ENCODE peak calls at places on chromosomes 11 and 22, in five cellular contexts. N, P, V, L and Z are unnamed samples.

GRCh38 chr22:20607157-20607907 is 99.9 kb downstream of the MED15 start:
- DNase-seq in P (no peak), N (peak; percentile 72), L (no peak), V (peak; percentile 55), Z (no peak)

GRCh38 chr11:86151188-86152005 is 82.5 kb upstream of the PICALM start:
- DNase-seq in L (peak; percentile 68), N (no peak), V (no peak), P (no peak), Z (peak; percentile 79)

GRCh38 chr11:64568584-64569140 is 22.4 kb upstream of the SLC22A12 start:
- DNase-seq in V (no peak), L (no peak), P (no peak), N (no peak), Z (no peak)

GRCh38 chr11:122737951-122738693 is 82.6 kb downstream of the UBASH3B start:
- DNase-seq in N (no peak), V (no peak), P (no peak), L (peak; percentile 68), Z (no peak)

GRCh38 chr11:125072210-125072960 is 9.3 kb downstream of the SLC37A2 start:
- DNase-seq in L (no peak), P (peak; percentile 75), N (peak; percentile 84), V (no peak), Z (peak; percentile 71)

GRCh38 chr22:26658161-26658560 is 773 bp downstream of the MIAT start:
- DNase-seq in V (no peak), N (no peak), P (no peak), L (no peak), Z (no peak)

GRCh38 chr11:64211181-64211872 is 4.8 kb downstream of the FERMT3 start:
- DNase-seq in L (no peak), V (peak; percentile 26), N (no peak), P (no peak), Z (no peak)

GRCh38 chr22:20571531-20572007 is 64.2 kb downstream of the MED15 start:
- DNase-seq in N (peak; percentile 89), P (peak; percentile 64), L (peak; percentile 42), V (peak; percentile 81), Z (no peak)

GRCh38 chr11:74321487-74322188 is 10.2 kb upstream of the P4HA3 start:
- DNase-seq in L (peak; percentile 99), N (no peak), V (peak; percentile 41), P (no peak), Z (no peak)

GRCh38 chr22:44583076-44583760 is 85.2 kb upstream of the RTL6 start:
- DNase-seq in L (no peak), V (no peak), N (peak; percentile 24), P (no peak), Z (peak; percentile 38)

GRCh38 chr22:44594951-44595350 is 96.9 kb upstream of the RTL6 start:
- DNase-seq in L (no peak), N (no peak), V (no peak), P (no peak), Z (no peak)

GRCh38 chr11:133947298-133947905 is 9.4 kb downstream of the IGSF9B start:
- DNase-seq in L (peak; percentile 20), V (peak; percentile 77), N (peak; percentile 77), P (no peak), Z (no peak)

GRCh38 chr22:29454186-29454745 is 15.9 kb downstream of the RFPL1 start:
- DNase-seq in V (no peak), N (no peak), P (no peak), L (no peak), Z (peak; percentile 78)

GRCh38 chr11:116698080-116698479 is 74.7 kb downstream of the BUD13 start:
- DNase-seq in P (no peak), L (no peak), V (no peak), N (peak; percentile 12), Z (no peak)

GRCh38 chr11:34586655-34587281 is 34.1 kb upstream of the EHF start:
- DNase-seq in V (no peak), P (no peak), N (no peak), L (no peak), Z (no peak)

GRCh38 chr22:27727673-27728451 is 73.7 kb downstream of the MN1 start:
- DNase-seq in V (no peak), P (no peak), N (no peak), L (no peak), Z (no peak)

GRCh38 chr11:26199341-26199740 is 132.6 kb upstream of the ANO3 start:
- DNase-seq in V (no peak), L (no peak), N (no peak), P (no peak), Z (no peak)

GRCh38 chr22:50111056-50111455 is 21.2 kb downstream of the MOV10L1 start:
- DNase-seq in L (no peak), N (no peak), P (no peak), V (no peak), Z (no peak)

GRCh38 chr22:47899894-47900293 is 1137.4 kb downstream of the TBC1D22A start:
- DNase-seq in L (no peak), N (no peak), P (no peak), V (no peak), Z (no peak)

GRCh38 chr11:123475478-123475877 is 45.4 kb downstream of the GRAMD1B start:
- DNase-seq in L (peak; percentile 50), N (no peak), P (no peak), V (peak; percentile 26), Z (peak; percentile 18)

GRCh38 chr11:57343825-57344224 is 5.7 kb downstream of the P2RX3 start:
- DNase-seq in V (no peak), P (no peak), N (no peak), L (no peak), Z (no peak)

GRCh38 chr11:126163074-126163700 is 48.3 kb downstream of the RPUSD4 start:
- DNase-seq in P (no peak), V (no peak), N (peak; percentile 67), L (no peak), Z (peak; percentile 87)

GRCh38 chr11:44255406-44256071 is 54.4 kb downstream of the ALX4 start:
- DNase-seq in V (no peak), P (no peak), L (no peak), N (no peak), Z (no peak)

GRCh38 chr11:126948563-126948962 is 52.0 kb downstream of the KIRREL3 start:
- DNase-seq in N (no peak), V (no peak), P (no peak), L (no peak), Z (no peak)

GRCh38 chr11:17273668-17274321 is 2.7 kb upstream of the NUCB2 start:
- DNase-seq in P (no peak), N (no peak), V (no peak), L (no peak), Z (no peak)

GRCh38 chr11:129636926-129637325 is 178.7 kb upstream of the TMEM45B start:
- DNase-seq in N (no peak), V (no peak), P (no peak), L (no peak), Z (no peak)

GRCh38 chr11:18046116-18046777 is at the start of gene TPH1:
- DNase-seq in N (no peak), P (no peak), L (no peak), V (peak; percentile 84), Z (no peak)

GRCh38 chr22:42716221-42716620 is 4.4 kb downstream of the A4GALT start:
- DNase-seq in P (no peak), V (no peak), L (no peak), N (no peak), Z (no peak)

GRCh38 chr11:119359365-119360229 is 13.1 kb upstream of the MFRP start:
- DNase-seq in V (no peak), P (no peak), N (peak; percentile 21), L (no peak), Z (no peak)

GRCh38 chr11:119357069-119357468 is 10.6 kb upstream of the MFRP start:
- DNase-seq in L (no peak), N (no peak), V (no peak), P (no peak), Z (no peak)

GRCh38 chr11:119355091-119355843 is 8.8 kb upstream of the MFRP start:
- DNase-seq in N (no peak), P (no peak), L (no peak), V (no peak), Z (no peak)

GRCh38 chr11:119352857-119353260 is 6.4 kb upstream of the MFRP start:
- DNase-seq in P (no peak), L (peak; percentile 85), V (peak; percentile 77), N (peak; percentile 12), Z (no peak)

GRCh38 chr11:119356349-119357031 is 10.0 kb upstream of the MFRP start:
- DNase-seq in P (peak; percentile 86), N (peak; percentile 93), L (peak; percentile 67), V (peak; percentile 95), Z (peak; percentile 93)
- TF ChIP-seq POLR2AphosphoS5 in P (no peak), N (no peak), L (no peak), V (no peak), Z (no peak)

GRCh38 chr11:67492069-67492727 is 9.4 kb downstream of the AIP start:
- DNase-seq in V (no peak), P (no peak), N (no peak), L (no peak), Z (no peak)
- TF ChIP-seq POLR2AphosphoS5 in V (no peak), P (no peak), N (peak; percentile 41), L (no peak), Z (no peak)

GRCh38 chr11:13862845-13863392 is 99.6 kb upstream of the SPON1 start:
- DNase-seq in P (no peak), N (no peak), L (no peak), V (no peak), Z (no peak)
- TF ChIP-seq POLR2AphosphoS5 in P (no peak), N (no peak), L (no peak), V (no peak), Z (no peak)

GRCh38 chr22:21951062-21951461 is 1.6 kb downstream of the PPM1F start:
- DNase-seq in P (no peak), N (peak; percentile 64), V (no peak), L (no peak), Z (no peak)

GRCh38 chr22:21949948-21950347 is 2.7 kb downstream of the PPM1F start:
- DNase-seq in N (peak; percentile 64), P (no peak), L (no peak), V (no peak), Z (no peak)

GRCh38 chr22:21949569-21949918 is 3.1 kb downstream of the PPM1F start:
- DNase-seq in V (no peak), P (no peak), N (peak; percentile 74), L (no peak), Z (no peak)

GRCh38 chr22:21951931-21952465 is 650 bp downstream of the PPM1F start:
- DNase-seq in P (peak; percentile 35), L (peak; percentile 51), N (peak; percentile 91), V (peak; percentile 59), Z (peak; percentile 82)

DNA sequence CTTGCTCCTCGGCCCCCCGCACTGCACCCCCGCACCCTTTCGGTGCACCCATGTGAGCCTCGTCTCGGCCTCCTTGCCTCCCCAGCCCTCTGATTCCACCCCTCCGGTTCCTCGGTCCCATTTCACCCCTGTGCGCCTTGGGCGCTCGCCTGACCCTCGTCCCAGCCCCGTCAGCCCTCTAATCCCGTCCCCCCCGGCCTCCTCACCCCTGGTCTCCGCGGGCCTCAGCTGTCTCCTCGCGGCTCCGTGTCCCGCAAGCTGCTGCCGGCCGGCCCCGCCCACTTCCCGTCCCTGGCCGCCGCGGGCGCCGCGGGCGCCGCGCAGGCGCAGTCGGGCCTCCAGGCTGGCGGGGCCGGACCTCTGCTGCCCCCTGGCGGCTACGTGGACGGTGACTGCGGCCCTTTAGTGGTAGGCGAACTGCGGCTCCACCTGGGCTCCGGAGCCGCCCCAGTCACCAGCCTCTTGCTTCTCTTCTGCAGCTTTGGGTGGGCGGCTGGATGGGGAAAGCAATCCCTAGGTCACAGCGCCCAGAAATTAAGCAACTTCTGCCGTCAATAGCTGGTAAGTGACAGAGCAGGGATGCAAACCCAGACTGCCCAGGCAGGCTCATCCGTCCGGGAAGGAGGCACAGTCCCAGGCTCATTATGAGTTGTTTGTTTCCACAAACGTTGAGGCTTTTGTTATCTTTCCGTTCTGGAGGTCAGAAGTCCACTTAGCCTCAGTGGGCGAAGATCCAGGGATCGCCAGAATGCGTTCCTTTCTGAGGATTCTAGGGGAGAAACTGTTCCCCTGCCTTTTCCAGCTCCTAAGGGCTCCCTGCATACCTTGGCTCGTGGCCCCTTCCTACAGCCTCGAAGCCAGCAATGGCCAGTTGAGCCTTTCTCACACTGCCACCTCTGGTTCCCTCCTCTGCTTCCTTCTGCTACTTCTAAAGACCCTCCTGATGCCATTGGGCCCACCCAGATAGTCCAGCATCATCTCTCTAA is at the start of gene PPM1F:
- DNase-seq in L (peak; percentile 81), N (peak; percentile 98), V (peak; percentile 99), P (peak; percentile 97), Z (peak; percentile 91)
- TF ChIP-seq POLR2AphosphoS5 in L (peak; percentile 93), N (peak; percentile 56), V (no peak), P (no peak), Z (no peak)